ENCODE peak calls at places on chromosomes 3 and 15, in four cellular contexts. One of them, this sample, is unnamed. For H3K36me3, the result is how much of the 10 kb centered on the place peaks cover.

GRCh38 chr3:188869628-188870027 is 302.1 kb upstream of the TPRG1 start:
- DNase-seq in HAP-1: no peak
- DNase-seq in WERI-Rb-1: no peak
- DNase-seq in uterus: no peak
- DNase-seq in this sample: no peak

GRCh38 chr15:31263751-31264533 is 62.7 kb upstream of the KLF13 start:
- DNase-seq in WERI-Rb-1: no peak
- DNase-seq in uterus: peak
- DNase-seq in HAP-1: no peak
- DNase-seq in this sample: peak

GRCh38 chr3:20123121-20123652 is 62.8 kb downstream of the SGO1 start:
- DNase-seq in uterus: no peak
- DNase-seq in WERI-Rb-1: no peak
- DNase-seq in HAP-1: no peak
- DNase-seq in this sample: no peak

GRCh38 chr15:25246641-25247417 is 192.0 kb downstream of the UBE3A start:
- DNase-seq in WERI-Rb-1: peak
- DNase-seq in uterus: no peak
- DNase-seq in HAP-1: no peak
- DNase-seq in this sample: no peak

GRCh38 chr3:120172070-120172469 is 77.8 kb upstream of the GSK3B start:
- DNase-seq in HAP-1: no peak
- DNase-seq in uterus: peak
- DNase-seq in WERI-Rb-1: no peak
- DNase-seq in this sample: no peak

GRCh38 chr15:34209421-34210282 is at the start of gene KATNBL1:
- DNase-seq in HAP-1: peak
- DNase-seq in WERI-Rb-1: peak
- DNase-seq in uterus: peak
- DNase-seq in this sample: peak

GRCh38 chr3:105806361-105806760 is 62.5 kb downstream of the CBLB start:
- DNase-seq in WERI-Rb-1: no peak
- DNase-seq in HAP-1: no peak
- DNase-seq in uterus: no peak
- DNase-seq in this sample: peak

GRCh38 chr3:188309437-188310269 is 155.7 kb downstream of the LPP start:
- DNase-seq in uterus: no peak
- DNase-seq in WERI-Rb-1: no peak
- DNase-seq in HAP-1: no peak
- DNase-seq in this sample: no peak

GRCh38 chr3:25139267-25139666 is 288.8 kb upstream of the RARB start:
- DNase-seq in HAP-1: no peak
- DNase-seq in uterus: no peak
- DNase-seq in WERI-Rb-1: no peak
- DNase-seq in this sample: no peak

GRCh38 chr3:187024561-187025226 is 94.4 kb downstream of the ST6GAL1 start:
- DNase-seq in HAP-1: no peak
- DNase-seq in WERI-Rb-1: no peak
- DNase-seq in uterus: no peak
- DNase-seq in this sample: no peak

GRCh38 chr3:81769271-81769670 is 7.8 kb upstream of the GBE1 start:
- DNase-seq in uterus: no peak
- DNase-seq in HAP-1: no peak
- DNase-seq in WERI-Rb-1: no peak
- DNase-seq in this sample: no peak

GRCh38 chr15:69798481-69799315 is 299.0 kb downstream of the TLE3 start:
- DNase-seq in uterus: no peak
- DNase-seq in HAP-1: no peak
- DNase-seq in WERI-Rb-1: no peak
- DNase-seq in this sample: no peak

GRCh38 chr15:73273181-73274002 is 95.4 kb downstream of the HCN4 start:
- DNase-seq in uterus: peak
- DNase-seq in HAP-1: peak
- DNase-seq in WERI-Rb-1: peak
- DNase-seq in this sample: peak

GRCh38 chr15:58386641-58387040 is 45.1 kb upstream of the LIPC start:
- DNase-seq in HAP-1: no peak
- DNase-seq in uterus: no peak
- DNase-seq in WERI-Rb-1: no peak
- DNase-seq in this sample: no peak

GRCh38 chr15:88069561-88069960 is 187.0 kb downstream of the NTRK3 start:
- DNase-seq in HAP-1: no peak
- DNase-seq in uterus: no peak
- DNase-seq in WERI-Rb-1: no peak
- DNase-seq in this sample: no peak

GRCh38 chr3:22474706-22475470 is 723.9 kb upstream of the ZNF385D start:
- DNase-seq in HAP-1: no peak
- DNase-seq in uterus: no peak
- DNase-seq in WERI-Rb-1: no peak
- DNase-seq in this sample: no peak

GRCh38 chr15:48604567-48604966 is 40.9 kb downstream of the FBN1 start:
- DNase-seq in uterus: no peak
- DNase-seq in WERI-Rb-1: no peak
- DNase-seq in HAP-1: no peak
- DNase-seq in this sample: no peak

GRCh38 chr3:70726966-70727365 is 414.5 kb upstream of the MDFIC2 start:
- DNase-seq in HAP-1: no peak
- DNase-seq in WERI-Rb-1: no peak
- DNase-seq in uterus: no peak
- DNase-seq in this sample: no peak

GRCh38 chr3:46860381-46861292 is 2.6 kb downstream of the MYL3 start:
- DNase-seq in uterus: peak
- DNase-seq in WERI-Rb-1: peak
- DNase-seq in HAP-1: no peak
- DNase-seq in this sample: no peak

GRCh38 chr3:113002676-113003075 is 11.9 kb downstream of the GTPBP8 start:
- DNase-seq in WERI-Rb-1: no peak
- DNase-seq in uterus: no peak
- DNase-seq in HAP-1: no peak
- DNase-seq in this sample: peak
- H3K36me3 ChIP-seq in WERI-Rb-1: half or more
- H3K36me3 ChIP-seq in uterus: under half
- H3K36me3 ChIP-seq in HAP-1: half or more
- H3K36me3 ChIP-seq in this sample: under half

DNA sequence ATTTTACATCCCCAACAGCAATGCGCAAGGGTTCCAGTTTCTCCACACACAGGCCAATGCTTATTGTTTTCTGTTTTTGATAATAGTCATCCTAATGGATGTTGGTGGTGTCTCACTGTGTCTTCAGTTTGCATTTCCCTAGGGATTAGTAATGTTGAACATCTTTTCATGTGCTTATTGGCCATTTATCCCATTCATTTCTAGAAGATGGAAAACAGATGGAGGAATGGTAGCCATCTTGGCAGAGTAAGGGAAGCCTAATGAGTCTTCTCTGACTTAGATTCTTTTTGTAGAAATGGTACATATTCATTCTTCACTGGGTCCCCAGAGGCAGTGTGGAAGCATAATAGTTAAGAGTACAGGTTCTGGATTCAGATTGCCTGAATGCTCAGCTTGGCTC is 46.8 kb upstream of the SRGAP3 start:
- DNase-seq in HAP-1: no peak
- DNase-seq in WERI-Rb-1: no peak
- DNase-seq in uterus: no peak
- DNase-seq in this sample: no peak
- H3K36me3 ChIP-seq in HAP-1: under half
- H3K36me3 ChIP-seq in WERI-Rb-1: under half
- H3K36me3 ChIP-seq in uterus: under half
- H3K36me3 ChIP-seq in this sample: under half

GRCh38 chr3:177687291-177687690 is 490.0 kb upstream of the TBL1XR1 start:
- DNase-seq in HAP-1: no peak
- DNase-seq in WERI-Rb-1: no peak
- DNase-seq in uterus: no peak
- DNase-seq in this sample: no peak
- H3K36me3 ChIP-seq in HAP-1: under half
- H3K36me3 ChIP-seq in WERI-Rb-1: under half
- H3K36me3 ChIP-seq in uterus: under half
- H3K36me3 ChIP-seq in this sample: under half

DNA sequence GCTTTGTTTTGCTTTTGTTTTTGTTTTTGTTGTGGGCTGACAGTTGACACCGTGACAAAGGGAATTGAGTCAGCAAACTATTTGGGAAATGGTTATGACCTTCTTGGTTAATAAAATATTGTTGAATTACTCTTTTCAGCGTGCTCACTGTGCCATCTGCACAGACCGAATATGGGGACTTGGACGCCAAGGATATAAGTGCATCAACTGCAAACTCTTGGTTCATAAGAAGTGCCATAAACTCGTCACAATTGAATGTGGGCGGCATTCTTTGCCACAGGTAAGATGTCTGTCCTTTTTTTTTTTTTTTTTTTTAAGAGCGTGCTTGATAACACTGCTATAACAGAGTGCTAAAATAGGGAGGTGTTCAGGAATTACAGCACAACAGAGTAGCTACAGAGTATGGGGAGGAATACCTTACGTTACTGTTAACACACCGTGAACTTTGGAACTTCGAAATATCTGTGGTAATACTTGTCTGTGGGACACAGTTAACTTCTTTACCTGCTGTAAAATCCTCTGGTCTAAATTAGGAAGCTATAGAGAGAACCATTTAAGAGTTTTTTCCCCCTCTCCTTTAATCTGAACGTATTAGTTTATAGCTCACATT is 48.2 kb downstream of the PRKCI start:
- DNase-seq in uterus: no peak
- DNase-seq in WERI-Rb-1: no peak
- DNase-seq in HAP-1: no peak
- DNase-seq in this sample: no peak
- H3K36me3 ChIP-seq in uterus: under half
- H3K36me3 ChIP-seq in WERI-Rb-1: under half
- H3K36me3 ChIP-seq in HAP-1: under half
- H3K36me3 ChIP-seq in this sample: under half